ENCODE peak calls at places on chromosomes 16 and 17, in nine cellular contexts. One of them, this sample, is unnamed.

GRCh38 chr17:12402963-12403622 is 262.6 kb upstream of the MYOCD start:
- DNase-seq in epithelial cell of esophagus: peak
- DNase-seq in right lobe of liver: no peak
- DNase-seq in sigmoid colon: no peak
- DNase-seq in astrocyte of the spinal cord: peak
- DNase-seq in tibial artery: no peak
- DNase-seq in lung: no peak
- DNase-seq in coronary artery: no peak
- DNase-seq in esophagus muscularis mucosa: no peak
- DNase-seq in this sample: no peak

GRCh38 chr17:29129731-29130130 is 50.5 kb downstream of the MYO18A start:
- DNase-seq in lung: no peak
- DNase-seq in epithelial cell of esophagus: no peak
- DNase-seq in tibial artery: no peak
- DNase-seq in right lobe of liver: no peak
- DNase-seq in astrocyte of the spinal cord: no peak
- DNase-seq in esophagus muscularis mucosa: no peak
- DNase-seq in coronary artery: no peak
- DNase-seq in sigmoid colon: no peak
- DNase-seq in this sample: no peak

GRCh38 chr16:83482545-83483162 is 325.1 kb upstream of the HSBP1 start:
- DNase-seq in lung: no peak
- DNase-seq in coronary artery: no peak
- DNase-seq in astrocyte of the spinal cord: no peak
- DNase-seq in esophagus muscularis mucosa: no peak
- DNase-seq in sigmoid colon: no peak
- DNase-seq in tibial artery: no peak
- DNase-seq in epithelial cell of esophagus: no peak
- DNase-seq in right lobe of liver: no peak
- DNase-seq in this sample: no peak

GRCh38 chr17:66365204-66365524 is 62.8 kb downstream of the PRKCA start:
- DNase-seq in coronary artery: no peak
- DNase-seq in sigmoid colon: no peak
- DNase-seq in epithelial cell of esophagus: no peak
- DNase-seq in lung: no peak
- DNase-seq in astrocyte of the spinal cord: peak
- DNase-seq in esophagus muscularis mucosa: no peak
- DNase-seq in tibial artery: no peak
- DNase-seq in right lobe of liver: no peak
- DNase-seq in this sample: no peak

GRCh38 chr17:60077672-60078519 is 825 bp downstream of the HEATR6 start:
- DNase-seq in esophagus muscularis mucosa: no peak
- DNase-seq in lung: no peak
- DNase-seq in right lobe of liver: no peak
- DNase-seq in astrocyte of the spinal cord: peak
- DNase-seq in sigmoid colon: no peak
- DNase-seq in epithelial cell of esophagus: peak
- DNase-seq in tibial artery: no peak
- DNase-seq in coronary artery: no peak
- DNase-seq in this sample: no peak

GRCh38 chr16:47139561-47140185 is 4.1 kb downstream of the NETO2 start:
- DNase-seq in tibial artery: no peak
- DNase-seq in astrocyte of the spinal cord: no peak
- DNase-seq in lung: no peak
- DNase-seq in esophagus muscularis mucosa: no peak
- DNase-seq in coronary artery: no peak
- DNase-seq in right lobe of liver: no peak
- DNase-seq in epithelial cell of esophagus: peak
- DNase-seq in sigmoid colon: no peak
- DNase-seq in this sample: peak

GRCh38 chr16:88441460-88441859 is 11.6 kb upstream of the ZFPM1 start:
- DNase-seq in tibial artery: no peak
- DNase-seq in epithelial cell of esophagus: no peak
- DNase-seq in esophagus muscularis mucosa: no peak
- DNase-seq in right lobe of liver: no peak
- DNase-seq in astrocyte of the spinal cord: no peak
- DNase-seq in sigmoid colon: no peak
- DNase-seq in coronary artery: no peak
- DNase-seq in lung: no peak
- DNase-seq in this sample: no peak

GRCh38 chr16:30658731-30659506 is 688 bp downstream of the FBRS start:
- DNase-seq in esophagus muscularis mucosa: peak
- DNase-seq in lung: peak
- DNase-seq in right lobe of liver: peak
- DNase-seq in tibial artery: peak
- DNase-seq in coronary artery: peak
- DNase-seq in epithelial cell of esophagus: peak
- DNase-seq in astrocyte of the spinal cord: peak
- DNase-seq in sigmoid colon: peak
- DNase-seq in this sample: peak

GRCh38 chr17:28729950-28730330 is 1.4 kb downstream of the NEK8 start:
- DNase-seq in right lobe of liver: no peak
- DNase-seq in epithelial cell of esophagus: no peak
- DNase-seq in coronary artery: no peak
- DNase-seq in sigmoid colon: no peak
- DNase-seq in astrocyte of the spinal cord: no peak
- DNase-seq in lung: no peak
- DNase-seq in esophagus muscularis mucosa: no peak
- DNase-seq in tibial artery: no peak
- DNase-seq in this sample: no peak

GRCh38 chr16:30741461-30741914 is 6.7 kb upstream of the PHKG2 start:
- DNase-seq in right lobe of liver: peak
- DNase-seq in tibial artery: peak
- DNase-seq in esophagus muscularis mucosa: no peak
- DNase-seq in astrocyte of the spinal cord: peak
- DNase-seq in lung: peak
- DNase-seq in epithelial cell of esophagus: peak
- DNase-seq in coronary artery: no peak
- DNase-seq in sigmoid colon: peak
- DNase-seq in this sample: peak

GRCh38 chr16:77250395-77250794 is 51.2 kb downstream of the SYCE1L start:
- DNase-seq in right lobe of liver: no peak
- DNase-seq in sigmoid colon: no peak
- DNase-seq in esophagus muscularis mucosa: no peak
- DNase-seq in coronary artery: no peak
- DNase-seq in lung: no peak
- DNase-seq in tibial artery: no peak
- DNase-seq in astrocyte of the spinal cord: peak
- DNase-seq in epithelial cell of esophagus: no peak
- DNase-seq in this sample: no peak

GRCh38 chr16:89401641-89402445 is 88.5 kb downstream of the ANKRD11 start:
- DNase-seq in right lobe of liver: no peak
- DNase-seq in lung: no peak
- DNase-seq in astrocyte of the spinal cord: peak
- DNase-seq in esophagus muscularis mucosa: no peak
- DNase-seq in sigmoid colon: no peak
- DNase-seq in coronary artery: no peak
- DNase-seq in epithelial cell of esophagus: no peak
- DNase-seq in tibial artery: no peak
- DNase-seq in this sample: no peak

GRCh38 chr16:59605706-59606105 is 871.6 kb upstream of the GOT2 start:
- DNase-seq in epithelial cell of esophagus: peak
- DNase-seq in right lobe of liver: no peak
- DNase-seq in astrocyte of the spinal cord: no peak
- DNase-seq in esophagus muscularis mucosa: no peak
- DNase-seq in sigmoid colon: no peak
- DNase-seq in coronary artery: no peak
- DNase-seq in lung: no peak
- DNase-seq in tibial artery: no peak
- DNase-seq in this sample: peak

GRCh38 chr16:57537596-57538234 is 1.3 kb upstream of the CCDC102A start:
- DNase-seq in lung: no peak
- DNase-seq in right lobe of liver: no peak
- DNase-seq in coronary artery: no peak
- DNase-seq in tibial artery: peak
- DNase-seq in epithelial cell of esophagus: no peak
- DNase-seq in astrocyte of the spinal cord: no peak
- DNase-seq in esophagus muscularis mucosa: no peak
- DNase-seq in sigmoid colon: no peak
- DNase-seq in this sample: no peak

GRCh38 chr17:35555695-35556094 is 4.9 kb downstream of the SLFN14 start:
- DNase-seq in lung: no peak
- DNase-seq in right lobe of liver: no peak
- DNase-seq in epithelial cell of esophagus: no peak
- DNase-seq in tibial artery: no peak
- DNase-seq in coronary artery: no peak
- DNase-seq in esophagus muscularis mucosa: no peak
- DNase-seq in astrocyte of the spinal cord: no peak
- DNase-seq in sigmoid colon: no peak
- DNase-seq in this sample: peak

GRCh38 chr16:28067604-28068382 is 4.3 kb upstream of the GSG1L start:
- DNase-seq in tibial artery: no peak
- DNase-seq in right lobe of liver: no peak
- DNase-seq in esophagus muscularis mucosa: no peak
- DNase-seq in coronary artery: no peak
- DNase-seq in astrocyte of the spinal cord: peak
- DNase-seq in sigmoid colon: no peak
- DNase-seq in lung: no peak
- DNase-seq in epithelial cell of esophagus: no peak
- DNase-seq in this sample: peak

GRCh38 chr17:71926746-71927398 is 193.9 kb upstream of the SOX9 start:
- DNase-seq in lung: no peak
- DNase-seq in epithelial cell of esophagus: no peak
- DNase-seq in tibial artery: no peak
- DNase-seq in right lobe of liver: no peak
- DNase-seq in sigmoid colon: no peak
- DNase-seq in coronary artery: no peak
- DNase-seq in astrocyte of the spinal cord: no peak
- DNase-seq in esophagus muscularis mucosa: no peak
- DNase-seq in this sample: peak

GRCh38 chr17:78924481-78925151 is 571 bp downstream of the TIMP2 start:
- DNase-seq in astrocyte of the spinal cord: no peak
- DNase-seq in epithelial cell of esophagus: no peak
- DNase-seq in sigmoid colon: no peak
- DNase-seq in coronary artery: no peak
- DNase-seq in esophagus muscularis mucosa: no peak
- DNase-seq in lung: no peak
- DNase-seq in right lobe of liver: no peak
- DNase-seq in tibial artery: no peak
- DNase-seq in this sample: no peak

GRCh38 chr17:49779730-49780220 is 8.7 kb upstream of the KAT7 start:
- DNase-seq in astrocyte of the spinal cord: peak
- DNase-seq in esophagus muscularis mucosa: no peak
- DNase-seq in sigmoid colon: no peak
- DNase-seq in coronary artery: no peak
- DNase-seq in tibial artery: no peak
- DNase-seq in epithelial cell of esophagus: peak
- DNase-seq in lung: no peak
- DNase-seq in right lobe of liver: no peak
- DNase-seq in this sample: peak

GRCh38 chr17:29140051-29140582 is 40.1 kb downstream of the MYO18A start:
- DNase-seq in tibial artery: peak
- DNase-seq in epithelial cell of esophagus: peak
- DNase-seq in esophagus muscularis mucosa: peak
- DNase-seq in lung: peak
- DNase-seq in astrocyte of the spinal cord: peak
- DNase-seq in right lobe of liver: peak
- DNase-seq in sigmoid colon: peak
- DNase-seq in coronary artery: peak
- DNase-seq in this sample: peak

GRCh38 chr16:81214745-81215166 is 23.7 kb upstream of the BCO1 start:
- DNase-seq in astrocyte of the spinal cord: no peak
- DNase-seq in tibial artery: no peak
- DNase-seq in esophagus muscularis mucosa: no peak
- DNase-seq in sigmoid colon: no peak
- DNase-seq in epithelial cell of esophagus: peak
- DNase-seq in lung: no peak
- DNase-seq in coronary artery: no peak
- DNase-seq in right lobe of liver: peak
- DNase-seq in this sample: no peak
- TF ChIP-seq CTCF in astrocyte of the spinal cord: peak
- TF ChIP-seq CTCF in tibial artery: no peak
- TF ChIP-seq CTCF in esophagus muscularis mucosa: no peak
- TF ChIP-seq CTCF in sigmoid colon: no peak
- TF ChIP-seq CTCF in epithelial cell of esophagus: peak
- TF ChIP-seq CTCF in lung: no peak
- TF ChIP-seq CTCF in coronary artery: no peak
- TF ChIP-seq CTCF in right lobe of liver: peak
- TF ChIP-seq CTCF in this sample: peak

GRCh38 chr17:76683011-76683755 is 27.6 kb downstream of the MXRA7 start:
- DNase-seq in esophagus muscularis mucosa: no peak
- DNase-seq in coronary artery: no peak
- DNase-seq in epithelial cell of esophagus: no peak
- DNase-seq in astrocyte of the spinal cord: no peak
- DNase-seq in right lobe of liver: no peak
- DNase-seq in tibial artery: no peak
- DNase-seq in sigmoid colon: no peak
- DNase-seq in lung: no peak
- DNase-seq in this sample: no peak
- TF ChIP-seq CTCF in esophagus muscularis mucosa: no peak
- TF ChIP-seq CTCF in coronary artery: no peak
- TF ChIP-seq CTCF in epithelial cell of esophagus: no peak
- TF ChIP-seq CTCF in astrocyte of the spinal cord: peak
- TF ChIP-seq CTCF in right lobe of liver: no peak
- TF ChIP-seq CTCF in tibial artery: no peak
- TF ChIP-seq CTCF in sigmoid colon: no peak
- TF ChIP-seq CTCF in lung: no peak
- TF ChIP-seq CTCF in this sample: peak

DNA sequence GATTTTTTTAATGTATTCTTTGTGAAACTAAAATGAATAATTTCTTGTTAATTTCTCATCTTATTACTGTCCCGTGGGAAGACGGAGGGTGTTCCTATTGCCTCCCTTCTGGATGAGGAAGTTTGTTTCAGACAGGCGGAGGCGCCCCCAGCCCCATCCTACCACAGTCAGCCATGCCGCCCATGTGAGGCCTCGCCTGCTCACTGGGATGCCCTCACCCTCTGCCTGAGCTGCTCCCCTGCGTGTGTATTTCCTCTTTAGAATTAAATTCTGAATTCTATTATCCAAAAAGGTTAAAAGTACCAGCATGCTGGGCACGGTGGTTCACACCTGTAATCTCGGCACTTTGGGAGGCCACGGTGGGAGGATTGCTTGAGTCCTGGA is 14.0 kb downstream of the KCTD2 start:
- DNase-seq in astrocyte of the spinal cord: no peak
- DNase-seq in tibial artery: no peak
- DNase-seq in coronary artery: no peak
- DNase-seq in sigmoid colon: no peak
- DNase-seq in epithelial cell of esophagus: no peak
- DNase-seq in right lobe of liver: no peak
- DNase-seq in esophagus muscularis mucosa: no peak
- DNase-seq in lung: no peak
- DNase-seq in this sample: no peak
- TF ChIP-seq CTCF in astrocyte of the spinal cord: no peak
- TF ChIP-seq CTCF in tibial artery: no peak
- TF ChIP-seq CTCF in coronary artery: no peak
- TF ChIP-seq CTCF in sigmoid colon: no peak
- TF ChIP-seq CTCF in epithelial cell of esophagus: no peak
- TF ChIP-seq CTCF in right lobe of liver: no peak
- TF ChIP-seq CTCF in esophagus muscularis mucosa: no peak
- TF ChIP-seq CTCF in lung: no peak
- TF ChIP-seq CTCF in this sample: no peak

DNA sequence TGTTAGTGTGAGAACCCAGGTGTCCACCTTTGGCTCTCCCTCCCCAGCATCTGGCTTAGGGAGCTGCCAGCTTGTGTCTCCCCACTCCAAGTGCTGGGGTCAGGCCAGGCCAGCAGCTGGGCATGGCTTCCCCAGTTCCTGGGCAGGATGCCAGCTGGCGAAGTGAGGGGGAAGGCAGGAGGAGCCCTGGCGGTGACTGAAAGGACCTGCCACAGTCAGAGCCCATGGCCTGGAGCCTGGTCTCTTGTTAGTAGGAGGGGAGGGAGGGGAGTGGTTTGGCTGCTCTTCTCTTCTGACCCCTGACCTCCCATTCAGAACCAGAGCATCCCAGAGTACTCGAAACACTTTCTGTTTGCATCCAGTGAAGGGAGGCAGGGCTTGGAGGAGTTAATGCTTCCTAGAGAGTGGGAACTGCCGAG is 586 bp downstream of the CHD3 start:
- DNase-seq in sigmoid colon: peak
- DNase-seq in epithelial cell of esophagus: peak
- DNase-seq in lung: peak
- DNase-seq in esophagus muscularis mucosa: peak
- DNase-seq in tibial artery: peak
- DNase-seq in right lobe of liver: peak
- DNase-seq in coronary artery: peak
- DNase-seq in astrocyte of the spinal cord: peak
- DNase-seq in this sample: peak
- TF ChIP-seq CTCF in sigmoid colon: peak
- TF ChIP-seq CTCF in epithelial cell of esophagus: peak
- TF ChIP-seq CTCF in lung: peak
- TF ChIP-seq CTCF in esophagus muscularis mucosa: peak
- TF ChIP-seq CTCF in tibial artery: peak
- TF ChIP-seq CTCF in right lobe of liver: peak
- TF ChIP-seq CTCF in coronary artery: no peak
- TF ChIP-seq CTCF in astrocyte of the spinal cord: peak
- TF ChIP-seq CTCF in this sample: peak

This sample was measured in MCF 10A.